ENCODE peak calls at places on chromosomes 16 and 17, in ten cellular contexts. One of them, this sample, is unnamed.
A peak's percentile ranks its signal among the peaks of the same experiment; 100 is the strongest.

GRCh38 chr16:88917915-88918627 is 51.6 kb upstream of the PABPN1L start:
- DNase-seq in A549: no peak
- DNase-seq in sigmoid colon: no peak
- DNase-seq in stomach: no peak
- DNase-seq in suprapubic skin: no peak
- DNase-seq in esophagus muscularis mucosa: no peak
- DNase-seq in tibial nerve: no peak
- DNase-seq in ovary: no peak
- DNase-seq in upper lobe of left lung: no peak
- DNase-seq in H1: no peak
- DNase-seq in this sample: no peak

GRCh38 chr17:9645858-9646555 is 690 bp downstream of the USP43 start:
- DNase-seq in A549: peak; percentile 56
- DNase-seq in sigmoid colon: no peak
- DNase-seq in stomach: peak; percentile 79
- DNase-seq in suprapubic skin: no peak
- DNase-seq in esophagus muscularis mucosa: no peak
- DNase-seq in tibial nerve: no peak
- DNase-seq in ovary: peak; percentile 15
- DNase-seq in upper lobe of left lung: peak; percentile 80
- DNase-seq in H1: peak; percentile 76
- DNase-seq in this sample: peak; percentile 27

GRCh38 chr16:22373662-22374310 is 633 bp downstream of the CDR2 start:
- DNase-seq in A549: no peak
- DNase-seq in sigmoid colon: peak; percentile 79
- DNase-seq in stomach: peak; percentile 62
- DNase-seq in suprapubic skin: peak; percentile 72
- DNase-seq in esophagus muscularis mucosa: no peak
- DNase-seq in tibial nerve: peak; percentile 17
- DNase-seq in ovary: peak; percentile 66
- DNase-seq in upper lobe of left lung: peak; percentile 38
- DNase-seq in H1: no peak
- DNase-seq in this sample: peak; percentile 54

GRCh38 chr17:72671034-72671433 is 421.5 kb downstream of the SLC39A11 start:
- DNase-seq in A549: no peak
- DNase-seq in sigmoid colon: no peak
- DNase-seq in stomach: no peak
- DNase-seq in suprapubic skin: no peak
- DNase-seq in esophagus muscularis mucosa: no peak
- DNase-seq in tibial nerve: no peak
- DNase-seq in ovary: no peak
- DNase-seq in upper lobe of left lung: no peak
- DNase-seq in H1: no peak
- DNase-seq in this sample: no peak

GRCh38 chr17:3794890-3795757 is 5.9 kb downstream of the ITGAE start:
- DNase-seq in A549: peak; percentile 60
- DNase-seq in sigmoid colon: peak; percentile 28
- DNase-seq in stomach: no peak
- DNase-seq in suprapubic skin: peak; percentile 48
- DNase-seq in esophagus muscularis mucosa: no peak
- DNase-seq in tibial nerve: no peak
- DNase-seq in ovary: no peak
- DNase-seq in upper lobe of left lung: no peak
- DNase-seq in H1: no peak
- DNase-seq in this sample: no peak

GRCh38 chr17:82520041-82520910 is 744 bp downstream of the FOXK2 start:
- DNase-seq in A549: no peak
- DNase-seq in sigmoid colon: peak; percentile 71
- DNase-seq in stomach: no peak
- DNase-seq in suprapubic skin: peak; percentile 78
- DNase-seq in esophagus muscularis mucosa: no peak
- DNase-seq in tibial nerve: no peak
- DNase-seq in ovary: peak; percentile 66
- DNase-seq in upper lobe of left lung: peak; percentile 27
- DNase-seq in H1: peak; percentile 58
- DNase-seq in this sample: peak; percentile 80

GRCh38 chr17:9072626-9073339 is 51.5 kb downstream of the NTN1 start:
- DNase-seq in A549: no peak
- DNase-seq in sigmoid colon: peak; percentile 80
- DNase-seq in stomach: peak; percentile 83
- DNase-seq in suprapubic skin: peak; percentile 79
- DNase-seq in esophagus muscularis mucosa: no peak
- DNase-seq in tibial nerve: peak; percentile 51
- DNase-seq in ovary: peak; percentile 49
- DNase-seq in upper lobe of left lung: peak; percentile 38
- DNase-seq in H1: no peak
- DNase-seq in this sample: no peak

GRCh38 chr16:72124148-72124547 is 30.5 kb downstream of the DHX38 start:
- DNase-seq in A549: no peak
- DNase-seq in sigmoid colon: no peak
- DNase-seq in stomach: no peak
- DNase-seq in suprapubic skin: no peak
- DNase-seq in esophagus muscularis mucosa: no peak
- DNase-seq in tibial nerve: no peak
- DNase-seq in ovary: no peak
- DNase-seq in upper lobe of left lung: no peak
- DNase-seq in H1: peak; percentile 13
- DNase-seq in this sample: no peak

GRCh38 chr16:54693864-54694263 is 236.8 kb upstream of the IRX5 start:
- DNase-seq in A549: no peak
- DNase-seq in sigmoid colon: no peak
- DNase-seq in stomach: no peak
- DNase-seq in suprapubic skin: no peak
- DNase-seq in esophagus muscularis mucosa: no peak
- DNase-seq in tibial nerve: no peak
- DNase-seq in ovary: no peak
- DNase-seq in upper lobe of left lung: no peak
- DNase-seq in H1: no peak
- DNase-seq in this sample: no peak

GRCh38 chr17:49646391-49647255 is 31.3 kb downstream of the SPOP start:
- DNase-seq in A549: no peak
- DNase-seq in sigmoid colon: peak; percentile 77
- DNase-seq in stomach: no peak
- DNase-seq in suprapubic skin: no peak
- DNase-seq in esophagus muscularis mucosa: no peak
- DNase-seq in tibial nerve: no peak
- DNase-seq in ovary: no peak
- DNase-seq in upper lobe of left lung: peak; percentile 71
- DNase-seq in H1: no peak
- DNase-seq in this sample: no peak

GRCh38 chr17:16417896-16418683 is 2.7 kb downstream of the TRPV2 start:
- DNase-seq in A549: no peak
- DNase-seq in sigmoid colon: no peak
- DNase-seq in stomach: no peak
- DNase-seq in suprapubic skin: no peak
- DNase-seq in esophagus muscularis mucosa: no peak
- DNase-seq in tibial nerve: no peak
- DNase-seq in ovary: no peak
- DNase-seq in upper lobe of left lung: no peak
- DNase-seq in H1: no peak
- DNase-seq in this sample: no peak

GRCh38 chr17:16417399-16417798 is 2.0 kb downstream of the TRPV2 start:
- DNase-seq in A549: no peak
- DNase-seq in sigmoid colon: no peak
- DNase-seq in stomach: no peak
- DNase-seq in suprapubic skin: no peak
- DNase-seq in esophagus muscularis mucosa: no peak
- DNase-seq in tibial nerve: no peak
- DNase-seq in ovary: no peak
- DNase-seq in upper lobe of left lung: no peak
- DNase-seq in H1: no peak
- DNase-seq in this sample: no peak

GRCh38 chr17:16419929-16420271 is 4.5 kb downstream of the TRPV2 start:
- DNase-seq in A549: no peak
- DNase-seq in sigmoid colon: no peak
- DNase-seq in stomach: no peak
- DNase-seq in suprapubic skin: no peak
- DNase-seq in esophagus muscularis mucosa: no peak
- DNase-seq in tibial nerve: no peak
- DNase-seq in ovary: peak; percentile 25
- DNase-seq in upper lobe of left lung: no peak
- DNase-seq in H1: no peak
- DNase-seq in this sample: no peak

GRCh38 chr17:16418684-16419066 is 3.3 kb downstream of the TRPV2 start:
- DNase-seq in A549: no peak
- DNase-seq in sigmoid colon: no peak
- DNase-seq in stomach: no peak
- DNase-seq in suprapubic skin: no peak
- DNase-seq in esophagus muscularis mucosa: no peak
- DNase-seq in tibial nerve: no peak
- DNase-seq in ovary: no peak
- DNase-seq in upper lobe of left lung: no peak
- DNase-seq in H1: no peak
- DNase-seq in this sample: no peak

GRCh38 chr17:16419074-16419928 is 3.9 kb downstream of the TRPV2 start:
- DNase-seq in A549: peak; percentile 84
- DNase-seq in sigmoid colon: peak; percentile 79
- DNase-seq in stomach: no peak
- DNase-seq in suprapubic skin: peak; percentile 65
- DNase-seq in esophagus muscularis mucosa: no peak
- DNase-seq in tibial nerve: no peak
- DNase-seq in ovary: no peak
- DNase-seq in upper lobe of left lung: no peak
- DNase-seq in H1: no peak
- DNase-seq in this sample: peak; percentile 78
- TF ChIP-seq EP300 in A549: no peak
- TF ChIP-seq EP300 in sigmoid colon: no peak
- TF ChIP-seq EP300 in stomach: no peak
- TF ChIP-seq EP300 in suprapubic skin: no peak
- TF ChIP-seq EP300 in esophagus muscularis mucosa: no peak
- TF ChIP-seq EP300 in tibial nerve: no peak
- TF ChIP-seq EP300 in ovary: no peak
- TF ChIP-seq EP300 in upper lobe of left lung: no peak
- TF ChIP-seq EP300 in H1: no peak
- TF ChIP-seq EP300 in this sample: peak; percentile 60

DNA sequence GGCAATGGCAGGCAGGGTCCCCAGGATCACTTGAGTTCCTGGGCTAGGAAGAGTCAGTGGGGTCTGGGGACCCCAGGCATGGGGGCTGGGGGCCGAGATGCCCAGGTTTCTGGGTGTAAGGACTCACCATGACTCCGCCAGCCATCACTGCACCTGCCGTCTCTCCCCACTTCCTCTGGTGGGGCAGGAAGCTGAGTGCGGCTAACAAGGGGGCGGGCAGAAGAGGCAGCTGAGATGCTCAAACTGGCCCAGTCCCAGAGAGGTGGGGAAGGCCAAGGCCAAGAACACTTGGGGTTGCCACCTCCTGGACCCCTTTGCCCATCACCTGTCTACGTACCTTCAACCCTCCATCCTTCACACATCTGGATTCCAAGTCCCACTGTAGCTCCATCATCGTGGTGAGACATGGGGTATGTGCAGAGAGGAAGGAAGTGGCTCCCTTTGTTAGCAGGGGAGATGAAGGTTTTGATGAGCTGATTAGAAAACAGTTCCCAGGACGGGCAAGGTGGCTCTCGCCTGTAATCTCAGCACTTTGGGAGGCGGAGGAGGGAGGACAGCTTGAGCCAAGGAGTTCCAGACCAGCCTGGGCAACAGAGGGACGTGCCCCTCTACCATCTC is at the start of gene SEPTIN1:
- DNase-seq in A549: no peak
- DNase-seq in sigmoid colon: no peak
- DNase-seq in stomach: no peak
- DNase-seq in suprapubic skin: no peak
- DNase-seq in esophagus muscularis mucosa: no peak
- DNase-seq in tibial nerve: no peak
- DNase-seq in ovary: peak; percentile 39
- DNase-seq in upper lobe of left lung: no peak
- DNase-seq in H1: no peak
- DNase-seq in this sample: no peak
- TF ChIP-seq EP300 in A549: no peak
- TF ChIP-seq EP300 in sigmoid colon: no peak
- TF ChIP-seq EP300 in stomach: no peak
- TF ChIP-seq EP300 in suprapubic skin: no peak
- TF ChIP-seq EP300 in esophagus muscularis mucosa: no peak
- TF ChIP-seq EP300 in tibial nerve: no peak
- TF ChIP-seq EP300 in ovary: no peak
- TF ChIP-seq EP300 in upper lobe of left lung: no peak
- TF ChIP-seq EP300 in H1: no peak
- TF ChIP-seq EP300 in this sample: no peak

GRCh38 chr17:80360396-80360795 is 54.6 kb upstream of the ENDOV start:
- DNase-seq in A549: no peak
- DNase-seq in sigmoid colon: peak; percentile 29
- DNase-seq in stomach: no peak
- DNase-seq in suprapubic skin: peak; percentile 29
- DNase-seq in esophagus muscularis mucosa: no peak
- DNase-seq in tibial nerve: no peak
- DNase-seq in ovary: no peak
- DNase-seq in upper lobe of left lung: no peak
- DNase-seq in H1: no peak
- DNase-seq in this sample: no peak
- TF ChIP-seq EP300 in A549: no peak
- TF ChIP-seq EP300 in sigmoid colon: no peak
- TF ChIP-seq EP300 in stomach: no peak
- TF ChIP-seq EP300 in suprapubic skin: no peak
- TF ChIP-seq EP300 in esophagus muscularis mucosa: no peak
- TF ChIP-seq EP300 in tibial nerve: no peak
- TF ChIP-seq EP300 in ovary: no peak
- TF ChIP-seq EP300 in upper lobe of left lung: no peak
- TF ChIP-seq EP300 in H1: no peak
- TF ChIP-seq EP300 in this sample: no peak

GRCh38 chr16:82287948-82288347 is 117.9 kb upstream of the MPHOSPH6 start:
- DNase-seq in A549: no peak
- DNase-seq in sigmoid colon: no peak
- DNase-seq in stomach: no peak
- DNase-seq in suprapubic skin: no peak
- DNase-seq in esophagus muscularis mucosa: no peak
- DNase-seq in tibial nerve: no peak
- DNase-seq in ovary: no peak
- DNase-seq in upper lobe of left lung: no peak
- DNase-seq in H1: no peak
- DNase-seq in this sample: no peak

GRCh38 chr16:82281544-82281943 is 111.5 kb upstream of the MPHOSPH6 start:
- DNase-seq in A549: no peak
- DNase-seq in sigmoid colon: no peak
- DNase-seq in stomach: no peak
- DNase-seq in suprapubic skin: no peak
- DNase-seq in esophagus muscularis mucosa: no peak
- DNase-seq in tibial nerve: no peak
- DNase-seq in ovary: no peak
- DNase-seq in upper lobe of left lung: no peak
- DNase-seq in H1: no peak
- DNase-seq in this sample: no peak

GRCh38 chr16:82280867-82281266 is 110.8 kb upstream of the MPHOSPH6 start:
- DNase-seq in A549: no peak
- DNase-seq in sigmoid colon: no peak
- DNase-seq in stomach: no peak
- DNase-seq in suprapubic skin: no peak
- DNase-seq in esophagus muscularis mucosa: no peak
- DNase-seq in tibial nerve: no peak
- DNase-seq in ovary: no peak
- DNase-seq in upper lobe of left lung: no peak
- DNase-seq in H1: no peak
- DNase-seq in this sample: no peak

DNA sequence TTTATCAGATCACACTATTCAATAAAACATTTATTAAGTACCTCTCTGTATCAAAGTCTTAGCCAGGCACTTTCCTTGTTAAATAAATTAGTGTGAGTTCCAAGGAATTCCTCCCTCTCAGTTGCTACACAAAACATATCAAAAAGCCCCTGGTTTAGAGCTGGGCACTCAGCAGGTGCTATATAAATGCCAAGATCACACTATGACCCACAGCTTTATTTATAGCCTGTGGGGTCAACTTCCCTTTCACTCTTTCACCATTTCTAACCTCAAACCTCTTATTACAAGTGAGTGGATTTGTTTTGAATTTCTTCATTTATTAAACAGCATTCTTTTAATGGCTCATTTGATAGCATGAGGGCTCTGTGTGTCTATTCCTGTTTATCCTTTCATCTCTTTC is 112.6 kb upstream of the MPHOSPH6 start:
- DNase-seq in A549: no peak
- DNase-seq in sigmoid colon: no peak
- DNase-seq in stomach: no peak
- DNase-seq in suprapubic skin: no peak
- DNase-seq in esophagus muscularis mucosa: no peak
- DNase-seq in tibial nerve: no peak
- DNase-seq in ovary: no peak
- DNase-seq in upper lobe of left lung: no peak
- DNase-seq in H1: no peak
- DNase-seq in this sample: no peak
- TF ChIP-seq EP300 in A549: no peak
- TF ChIP-seq EP300 in sigmoid colon: no peak
- TF ChIP-seq EP300 in stomach: no peak
- TF ChIP-seq EP300 in suprapubic skin: no peak
- TF ChIP-seq EP300 in esophagus muscularis mucosa: no peak
- TF ChIP-seq EP300 in tibial nerve: no peak
- TF ChIP-seq EP300 in ovary: no peak
- TF ChIP-seq EP300 in upper lobe of left lung: no peak
- TF ChIP-seq EP300 in H1: no peak
- TF ChIP-seq EP300 in this sample: no peak